ENCODE peak calls at places on chromosomes 2 and 18, in four cellular contexts. A is MG63, S is BE2C, X is esophagus muscularis mucosa. R is an unnamed sample.

GRCh38 chr18:79928563-79928960 is 22.9 kb downstream of the SLC66A2 start:
- DNase-seq in A (no peak), S (no peak), X (no peak), R (no peak)

GRCh38 chr2:26099933-26100332 is 66.0 kb downstream of the RAB10 start:
- DNase-seq in A (no peak), S (no peak), X (no peak), R (no peak)

GRCh38 chr2:222810044-222810443 is 50.8 kb upstream of the ACSL3 start:
- DNase-seq in A (no peak), S (no peak), X (no peak), R (no peak)

GRCh38 chr2:197229509-197230458 is 80.8 kb downstream of the ANKRD44 start:
- DNase-seq in A (no peak), S (no peak), X (peak; percentile 50), R (peak; percentile 67)

GRCh38 chr18:70047931-70048603 is 100.4 kb upstream of the CD226 start:
- DNase-seq in A (peak; percentile 37), S (no peak), X (no peak), R (peak; percentile 74)

GRCh38 chr18:61651880-61652268 is 240.9 kb downstream of the RNF152 start:
- DNase-seq in A (no peak), S (no peak), X (no peak), R (no peak)

GRCh38 chr2:233422050-233422639 is 67.9 kb downstream of the DGKD start:
- DNase-seq in A (no peak), S (no peak), X (no peak), R (no peak)

GRCh38 chr2:229409751-229410181 is 138.7 kb upstream of the PID1 start:
- DNase-seq in A (no peak), S (no peak), X (no peak), R (no peak)

GRCh38 chr2:57399061-57399460 is 647.5 kb upstream of the VRK2 start:
- DNase-seq in A (no peak), S (no peak), X (no peak), R (no peak)

GRCh38 chr2:138942466-138942865 is 162.3 kb upstream of the NXPH2 start:
- DNase-seq in A (no peak), S (no peak), X (no peak), R (no peak)

GRCh38 chr2:6510547-6510946 is 355.2 kb downstream of the CMPK2 start:
- DNase-seq in A (no peak), S (no peak), X (no peak), R (peak; percentile 15)

GRCh38 chr2:39615675-39616074 is 50.0 kb upstream of the TMEM178A start:
- DNase-seq in A (no peak), S (no peak), X (no peak), R (no peak)

GRCh38 chr2:61423714-61424113 is 47.2 kb downstream of the USP34 start:
- DNase-seq in A (peak; percentile 21), S (no peak), X (no peak), R (peak; percentile 27)

GRCh38 chr2:226652388-226652787 is 147.2 kb downstream of the IRS1 start:
- DNase-seq in A (no peak), S (no peak), X (no peak), R (peak; percentile 72)

GRCh38 chr2:233966388-233966787 is 49.2 kb downstream of the TRPM8 start:
- DNase-seq in A (no peak), S (no peak), X (no peak), R (no peak)

GRCh38 chr2:36339819-36340218 is 15.8 kb upstream of the CRIM1 start:
- DNase-seq in A (no peak), S (no peak), X (no peak), R (peak; percentile 73)

GRCh38 chr2:181573140-181573736 is 83.7 kb downstream of the CERKL start:
- DNase-seq in A (no peak), S (no peak), X (no peak), R (peak; percentile 61)

GRCh38 chr2:152330235-152330866 is 4.6 kb upstream of the FMNL2 start:
- DNase-seq in A (no peak), S (no peak), X (no peak), R (no peak)

GRCh38 chr2:152298754-152299153 is 36.2 kb upstream of the FMNL2 start:
- DNase-seq in A (no peak), S (no peak), X (no peak), R (peak; percentile 6)

GRCh38 chr2:46257476-46257875 is 39.7 kb upstream of the EPAS1 start:
- DNase-seq in A (peak; percentile 20), S (no peak), X (no peak), R (peak; percentile 70)

GRCh38 chr18:60549338-60549960 is 176.9 kb upstream of the MC4R start:
- DNase-seq in A (no peak), S (peak; percentile 23), X (no peak), R (peak; percentile 97)

GRCh38 chr2:13353083-13353482 is 636.3 kb downstream of the TRIB2 start:
- DNase-seq in A (no peak), S (no peak), X (no peak), R (no peak)

GRCh38 chr18:26617151-26617554 is 68.8 kb upstream of the KCTD1 start:
- DNase-seq in A (peak; percentile 74), S (no peak), X (no peak), R (peak; percentile 79)

GRCh38 chr2:187842978-187843847 is 289.0 kb upstream of the TFPI start:
- DNase-seq in A (no peak), S (peak; percentile 9), X (no peak), R (peak; percentile 88)

GRCh38 chr2:229133155-229133772 is 137.8 kb downstream of the PID1 start:
- DNase-seq in A (no peak), S (no peak), X (no peak), R (peak; percentile 69)

GRCh38 chr18:28143725-28144124 is 33.2 kb downstream of the CDH2 start:
- DNase-seq in A (no peak), S (no peak), X (no peak), R (no peak)

GRCh38 chr2:98810588-98810928 is 79.6 kb upstream of the MGAT4A start:
- DNase-seq in A (no peak), S (no peak), X (no peak), R (no peak)

GRCh38 chr18:77866309-77866708 is 616.7 kb downstream of the GALR1 start:
- DNase-seq in A (no peak), S (no peak), X (no peak), R (no peak)

GRCh38 chr18:77870894-77871293 is 621.2 kb downstream of the GALR1 start:
- DNase-seq in A (no peak), S (no peak), X (no peak), R (no peak)

GRCh38 chr18:77876319-77876865 is 626.7 kb downstream of the GALR1 start:
- DNase-seq in A (no peak), S (no peak), X (no peak), R (no peak)

GRCh38 chr18:77870238-77870637 is 620.6 kb downstream of the GALR1 start:
- DNase-seq in A (no peak), S (no peak), X (no peak), R (no peak)

GRCh38 chr18:77872166-77872565 is 622.5 kb downstream of the GALR1 start:
- DNase-seq in A (no peak), S (no peak), X (no peak), R (no peak)
- H3K9me3 ChIP-seq in A (no peaks in the 10 kb centered on the region), S (no peaks in the 10 kb centered on the region), X (no peaks in the 10 kb centered on the region), R (no peaks in the 10 kb centered on the region)

GRCh38 chr2:451495-451894 is 163.6 kb upstream of the ALKAL2 start:
- DNase-seq in A (no peak), S (no peak), X (no peak), R (no peak)
- H3K9me3 ChIP-seq in A (no peaks in the 10 kb centered on the region), S (no peaks in the 10 kb centered on the region), X (no peaks in the 10 kb centered on the region), R (no peaks in the 10 kb centered on the region)

DNA sequence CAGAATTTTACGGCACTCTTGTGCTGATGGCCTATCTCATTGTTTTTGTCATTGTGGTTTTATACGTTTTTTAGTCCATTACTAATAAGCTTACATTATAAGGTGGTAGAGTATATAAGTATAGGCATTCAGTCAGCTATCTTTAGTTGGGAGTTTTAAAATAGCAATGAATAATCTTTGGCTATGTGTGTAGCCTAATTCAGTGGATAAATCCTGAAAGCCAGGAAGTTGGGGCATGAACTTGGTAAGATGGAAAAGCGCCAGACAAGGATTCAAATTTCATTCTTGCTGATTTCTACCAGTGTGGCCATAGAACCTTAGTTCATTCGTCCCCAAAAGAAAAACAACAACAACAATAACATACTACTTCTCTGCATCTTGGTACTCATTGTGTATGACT is 31.2 kb downstream of the EPC2 start:
- DNase-seq in A (no peak), S (no peak), X (no peak), R (peak; percentile 23)
- H3K9me3 ChIP-seq in A (peaks cover 7% of the 10 kb centered on the region), S (no peaks in the 10 kb centered on the region), X (no peaks in the 10 kb centered on the region), R (no peaks in the 10 kb centered on the region)

GRCh38 chr2:157720504-157720903 is 91.8 kb upstream of the ACVR1C start:
- DNase-seq in A (no peak), S (no peak), X (no peak), R (no peak)

GRCh38 chr2:157727693-157728092 is 99.0 kb upstream of the ACVR1C start:
- DNase-seq in A (no peak), S (no peak), X (no peak), R (no peak)

GRCh38 chr2:157725856-157726255 is 97.2 kb upstream of the ACVR1C start:
- DNase-seq in A (no peak), S (no peak), X (no peak), R (peak; percentile 9)

GRCh38 chr2:157726946-157727345 is 98.3 kb upstream of the ACVR1C start:
- DNase-seq in A (no peak), S (no peak), X (no peak), R (no peak)

GRCh38 chr2:157722580-157723234 is 94.0 kb upstream of the ACVR1C start:
- DNase-seq in A (no peak), S (no peak), X (no peak), R (peak; percentile 44)
- H3K9me3 ChIP-seq in A (peaks cover 24% of the 10 kb centered on the region), S (no peaks in the 10 kb centered on the region), X (peaks cover 28% of the 10 kb centered on the region), R (peaks cover 41% of the 10 kb centered on the region)

DNA sequence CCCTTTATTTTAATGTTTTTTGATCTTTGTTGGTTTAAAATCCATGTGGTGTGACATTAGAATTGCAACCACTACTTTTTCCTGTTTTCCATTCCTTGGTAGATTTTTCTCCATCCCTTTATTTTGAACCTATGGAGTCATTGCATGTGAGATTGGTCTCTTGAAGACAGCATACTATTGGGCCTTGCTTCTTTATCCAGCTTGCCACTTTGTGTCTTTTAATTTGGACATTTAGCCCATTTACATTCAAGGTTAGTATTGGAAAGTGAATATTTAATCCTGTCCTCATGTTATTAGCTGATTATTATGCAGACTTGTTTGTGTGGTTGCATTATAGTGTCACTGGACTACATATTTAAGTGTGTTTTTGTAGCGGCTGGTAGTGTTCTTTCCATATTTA is 782.9 kb downstream of the SLC4A3 start:
- DNase-seq in A (no peak), S (no peak), X (no peak), R (no peak)
- H3K9me3 ChIP-seq in A (peaks cover 27% of the 10 kb centered on the region), S (peaks cover 2% of the 10 kb centered on the region), X (peaks cover 18% of the 10 kb centered on the region), R (peaks cover 46% of the 10 kb centered on the region)

GRCh38 chr2:240522406-240522805 is 35.4 kb downstream of the ANKMY1 start:
- DNase-seq in A (no peak), S (no peak), X (no peak), R (no peak)
- H3K9me3 ChIP-seq in A (peaks cover 19% of the 10 kb centered on the region), S (peaks cover 6% of the 10 kb centered on the region), X (no peaks in the 10 kb centered on the region), R (peaks cover 5% of the 10 kb centered on the region)

R was measured in adipocyte.